ENCODE peak calls at places on chromosome 20, in five cellular contexts. V is HepG2, D is SK-N-SH, P is HCT116, J is K562. X is an unnamed sample.

GRCh38 chr20:21395666-21396044 is 1.7 kb downstream of the NKX2-4 start:
- DNase-seq in D (no peak), V (no peak), P (no peak), J (no peak), X (no peak)

GRCh38 chr20:33689973-33690372 is 3.8 kb upstream of the E2F1 start:
- DNase-seq in J (peak; percentile 63), V (peak; percentile 50), P (no peak), D (no peak), X (no peak)

GRCh38 chr20:2742934-2743559 is 50.5 kb downstream of the EBF4 start:
- DNase-seq in D (peak; percentile 82), P (peak; percentile 54), V (peak; percentile 73), J (peak; percentile 67), X (no peak)

GRCh38 chr20:26208296-26209091 is 511.8 kb upstream of the ZNF337 start:
- DNase-seq in J (no peak), P (no peak), D (peak; percentile 53), V (no peak), X (no peak)

GRCh38 chr20:38730167-38730988 is 6.1 kb downstream of the SLC32A1 start:
- DNase-seq in P (no peak), V (no peak), J (no peak), D (no peak), X (no peak)

GRCh38 chr20:21505161-21505809 is 8.6 kb downstream of the NKX2-2 start:
- DNase-seq in V (peak; percentile 55), P (peak; percentile 28), D (peak; percentile 85), J (peak; percentile 64), X (no peak)

GRCh38 chr20:1702288-1702687 is 44.7 kb upstream of the SIRPG start:
- DNase-seq in P (no peak), J (no peak), V (no peak), D (no peak), X (no peak)

GRCh38 chr20:32920066-32920465 is 61.3 kb downstream of the EFCAB8 start:
- DNase-seq in P (no peak), J (no peak), D (peak; percentile 4), V (no peak), X (no peak)

GRCh38 chr20:59493926-59494325 is 110.4 kb upstream of the PHACTR3 start:
- DNase-seq in P (no peak), V (no peak), J (no peak), D (no peak), X (no peak)

GRCh38 chr20:43096471-43096870 is 93.2 kb downstream of the PTPRT start:
- DNase-seq in D (peak; percentile 49), J (no peak), V (no peak), P (no peak), X (no peak)

GRCh38 chr20:24948939-24949679 is at the start of gene CST7:
- DNase-seq in V (no peak), J (no peak), P (no peak), D (no peak), X (peak; percentile 12)

GRCh38 chr20:59880198-59880597 is 53.2 kb downstream of the SYCP2 start:
- DNase-seq in P (no peak), V (no peak), D (no peak), J (no peak), X (no peak)

GRCh38 chr20:46342451-46343357 is 34.4 kb upstream of the CDH22 start:
- DNase-seq in D (no peak), P (no peak), J (no peak), V (no peak), X (no peak)

GRCh38 chr20:51542894-51543788 is 622 bp upstream of the NFATC2 start:
- DNase-seq in D (no peak), J (no peak), P (no peak), V (no peak), X (no peak)

GRCh38 chr20:51284161-51284560 is 258.4 kb downstream of the NFATC2 start:
- DNase-seq in D (no peak), P (no peak), J (no peak), V (no peak), X (no peak)

GRCh38 chr20:50308513-50309279 is 118.1 kb downstream of the CEBPB start:
- DNase-seq in V (peak; percentile 96), P (peak; percentile 42), D (peak; percentile 94), J (peak; percentile 77), X (no peak)

GRCh38 chr20:59335401-59335800 is 35.0 kb downstream of the EDN3 start:
- DNase-seq in P (no peak), D (no peak), J (no peak), V (no peak), X (no peak)

GRCh38 chr20:50663095-50663821 is 28.1 kb downstream of the RIPOR3 start:
- DNase-seq in V (peak; percentile 84), J (no peak), D (peak; percentile 56), P (peak; percentile 36), X (no peak)

GRCh38 chr20:35541118-35541782 is 628 bp upstream of the ERGIC3 start:
- DNase-seq in V (no peak), J (no peak), P (no peak), D (no peak), X (no peak)

GRCh38 chr20:35542990-35543389 is 1.1 kb downstream of the ERGIC3 start:
- DNase-seq in P (no peak), V (no peak), J (no peak), D (no peak), X (no peak)

GRCh38 chr20:35541783-35542662 is at the start of gene ERGIC3:
- DNase-seq in P (peak; percentile 86), D (peak; percentile 97), J (peak; percentile 97), V (peak; percentile 97), X (peak; percentile 77)

GRCh38 chr20:35544436-35544835 is 2.6 kb downstream of the ERGIC3 start:
- DNase-seq in D (no peak), P (no peak), J (no peak), V (no peak), X (no peak)

DNA sequence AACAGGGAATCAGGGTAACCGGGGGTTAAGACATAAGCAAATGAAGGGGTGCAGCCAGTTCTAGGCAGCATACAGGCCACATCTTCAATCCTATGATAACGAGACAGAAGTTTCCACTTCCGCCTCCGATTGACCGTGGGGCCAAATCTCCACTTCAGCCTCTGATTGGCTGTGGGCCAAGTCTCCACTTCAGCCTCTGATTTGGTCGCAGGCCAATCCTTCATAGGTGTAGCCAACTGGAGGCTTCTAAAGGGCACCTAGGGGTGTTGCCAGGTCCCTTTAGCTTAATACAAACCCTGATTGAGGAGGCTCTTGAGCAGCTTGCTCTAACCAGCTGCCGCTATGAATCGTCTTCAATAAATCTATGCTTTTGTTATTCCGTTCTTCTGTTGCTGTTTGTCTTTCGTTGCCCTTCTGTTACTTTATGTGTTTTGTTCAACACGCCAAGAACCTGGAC is 2.1 kb upstream of the ERGIC3 start:
- DNase-seq in J (no peak), D (no peak), P (no peak), V (peak; percentile 97), X (peak; percentile 70)
- TF ChIP-seq ZBTB33 in J (no peak), D (no peak), P (no peak), V (no peak), X (no peak)

DNA sequence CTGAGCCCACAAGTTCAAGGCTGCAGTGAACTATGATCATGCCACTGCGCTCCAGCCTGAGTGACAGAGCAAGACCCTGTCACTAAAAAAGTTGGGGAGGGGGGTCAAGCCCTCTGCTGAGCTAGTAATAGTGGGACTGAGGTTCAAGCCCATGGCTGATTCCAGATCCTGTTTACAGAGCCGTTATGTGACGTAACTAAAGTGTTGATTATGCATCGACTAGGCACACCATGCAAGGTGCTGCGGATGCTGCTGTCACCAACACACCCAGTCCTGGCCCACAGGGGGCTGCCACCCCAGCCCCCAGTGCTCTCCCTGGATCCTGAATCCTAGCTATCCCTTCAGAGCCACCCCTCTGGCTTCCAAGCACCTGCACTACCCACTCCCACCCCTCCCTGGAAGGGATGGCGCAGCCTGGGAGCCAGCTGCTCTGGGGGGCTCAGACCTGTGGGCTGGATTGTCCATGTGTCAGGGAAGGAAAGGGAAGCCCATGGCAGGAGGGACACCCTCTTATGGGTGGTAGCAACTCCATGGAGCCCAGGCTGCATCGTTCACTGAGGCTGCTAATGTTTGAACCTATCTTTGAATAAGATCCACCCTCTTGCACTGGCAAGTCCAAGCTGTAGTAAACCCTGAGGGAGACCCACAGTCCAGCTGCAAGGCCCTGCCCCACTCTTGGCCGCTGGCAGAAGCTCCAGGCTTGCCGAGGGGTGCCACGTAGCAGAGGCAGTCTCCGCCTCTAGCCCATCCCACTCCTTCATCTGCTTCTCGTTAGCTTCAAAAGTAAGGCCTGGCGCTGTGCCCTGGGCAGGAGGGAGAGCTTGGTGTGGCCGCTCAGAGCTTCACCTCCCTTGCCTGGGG is 95.0 kb downstream of the SNX5 start:
- DNase-seq in P (peak; percentile 57), D (peak; percentile 85), V (peak; percentile 91), J (no peak), X (no peak)
- TF ChIP-seq ZBTB33 in P (no peak), D (no peak), V (no peak), J (no peak), X (no peak)

GRCh38 chr20:62804632-62805364 is at the start of gene OGFR:
- DNase-seq in V (no peak), D (peak; percentile 96), P (no peak), J (peak; percentile 91), X (no peak)
- TF ChIP-seq ZBTB33 in V (no peak), D (no peak), P (no peak), J (no peak), X (no peak)

GRCh38 chr20:37650661-37651060 is 43.2 kb upstream of the CTNNBL1 start:
- DNase-seq in V (no peak), J (no peak), D (no peak), P (no peak), X (no peak)

GRCh38 chr20:37649017-37649416 is 44.8 kb upstream of the CTNNBL1 start:
- DNase-seq in J (no peak), V (no peak), D (no peak), P (no peak), X (no peak)

GRCh38 chr20:37649635-37650244 is 44.1 kb upstream of the CTNNBL1 start:
- DNase-seq in J (no peak), D (no peak), V (no peak), P (no peak), X (no peak)

GRCh38 chr20:37647946-37648345 is 45.9 kb upstream of the CTNNBL1 start:
- DNase-seq in J (no peak), D (no peak), P (no peak), V (no peak), X (no peak)

GRCh38 chr20:37651932-37652331 is 41.9 kb upstream of the CTNNBL1 start:
- DNase-seq in D (peak; percentile 68), P (peak; percentile 36), J (peak; percentile 24), V (peak; percentile 51), X (no peak)
- TF ChIP-seq ZBTB33 in D (no peak), P (no peak), J (no peak), V (no peak), X (no peak)

DNA sequence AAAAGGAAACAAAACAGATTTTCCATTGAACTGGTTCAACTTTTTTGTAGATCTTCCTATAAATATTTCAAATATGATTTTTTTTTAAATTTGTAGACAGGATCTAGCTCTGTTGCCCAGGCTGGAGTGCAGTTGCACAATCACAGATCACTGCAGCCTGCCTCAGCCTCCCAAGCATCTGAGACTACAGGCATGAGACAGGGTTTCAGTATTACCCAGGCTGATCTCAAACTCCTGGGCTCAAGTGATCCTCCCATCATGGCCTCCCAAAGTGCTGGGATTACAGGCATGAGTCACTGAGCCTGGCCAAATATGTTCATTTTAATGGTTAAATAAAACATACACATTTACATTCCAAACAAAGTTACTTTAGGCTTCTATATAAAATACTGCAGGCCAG is 33.6 kb downstream of the SAMHD1 start:
- DNase-seq in D (no peak), J (no peak), P (no peak), V (no peak), X (no peak)
- TF ChIP-seq ZBTB33 in D (no peak), J (no peak), P (no peak), V (no peak), X (no peak)

X was measured in GM12878.